ENCODE peak calls at places on chromosomes 6 and 20, in ten cellular contexts. R is HepG2, T is HCT116, V is stomach, S is GM12891, H is transverse colon, U is prostate gland, A is GM12892, N is spleen, J is H1. K is an unnamed sample.

GRCh38 chr20:9427977-9428607 is 86.3 kb upstream of the LAMP5 start:
- DNase-seq in U (no peak), N (no peak), R (no peak), A (no peak), J (no peak), S (no peak), V (no peak), T (no peak), H (no peak), K (no peak)

GRCh38 chr20:25274891-25275812 is 27.3 kb downstream of the PYGB start:
- DNase-seq in T (no peak), U (no peak), N (peak), H (peak), V (peak), J (no peak), A (no peak), R (no peak), S (no peak), K (peak)

GRCh38 chr20:57445298-57445697 is 54.1 kb downstream of the RBM38 start:
- DNase-seq in U (no peak), S (no peak), J (no peak), V (no peak), H (peak), T (no peak), N (no peak), R (no peak), A (no peak), K (peak)

GRCh38 chr6:157689875-157690274 is 133.2 kb upstream of the SNX9 start:
- DNase-seq in H (no peak), A (no peak), J (no peak), S (no peak), U (no peak), V (no peak), R (no peak), N (no peak), T (no peak), K (peak)

GRCh38 chr20:51258582-51259175 is 235.8 kb upstream of the KCNG1 start:
- DNase-seq in H (no peak), V (no peak), S (no peak), T (no peak), A (no peak), N (no peak), J (no peak), R (no peak), U (peak), K (no peak)

GRCh38 chr6:49856282-49856681 is 10.1 kb downstream of the CRISP1 start:
- DNase-seq in S (no peak), N (no peak), U (no peak), H (no peak), V (no peak), R (no peak), T (no peak), J (no peak), A (no peak), K (no peak)

GRCh38 chr6:2351807-2352431 is 106.5 kb upstream of the GMDS start:
- DNase-seq in S (no peak), V (no peak), J (no peak), R (no peak), A (no peak), T (no peak), N (no peak), H (no peak), U (no peak), K (no peak)

GRCh38 chr20:12180107-12180661 is 262.5 kb downstream of the BTBD3 start:
- DNase-seq in H (no peak), A (no peak), N (no peak), R (no peak), V (no peak), S (no peak), U (no peak), J (no peak), T (no peak), K (no peak)

GRCh38 chr6:105755885-105756284 is 330.3 kb upstream of the PRDM1 start:
- DNase-seq in R (no peak), V (no peak), N (no peak), H (no peak), S (no peak), A (no peak), U (no peak), J (no peak), T (no peak), K (no peak)

GRCh38 chr20:50280851-50281655 is 90.4 kb downstream of the CEBPB start:
- DNase-seq in S (no peak), R (no peak), J (no peak), N (no peak), A (no peak), T (no peak), U (no peak), V (no peak), H (no peak), K (no peak)

GRCh38 chr20:33733654-33734576 is 2.1 kb downstream of the ZNF341 start:
- DNase-seq in U (no peak), S (no peak), A (no peak), V (peak), R (peak), H (peak), J (no peak), T (no peak), N (peak), K (peak)

GRCh38 chr6:45801471-45802289 is 214.0 kb downstream of the CLIC5 start:
- DNase-seq in T (no peak), H (no peak), S (no peak), A (no peak), R (no peak), J (no peak), V (no peak), N (no peak), U (no peak), K (no peak)

GRCh38 chr6:84243240-84243639 is 15.8 kb upstream of the CEP162 start:
- DNase-seq in U (no peak), J (no peak), H (no peak), T (no peak), N (no peak), A (no peak), V (no peak), S (no peak), R (peak), K (no peak)

GRCh38 chr20:19849341-19850189 is 91.5 kb downstream of the RIN2 start:
- DNase-seq in J (no peak), V (no peak), T (no peak), S (no peak), U (peak), R (no peak), A (no peak), H (no peak), N (no peak), K (no peak)

DNA sequence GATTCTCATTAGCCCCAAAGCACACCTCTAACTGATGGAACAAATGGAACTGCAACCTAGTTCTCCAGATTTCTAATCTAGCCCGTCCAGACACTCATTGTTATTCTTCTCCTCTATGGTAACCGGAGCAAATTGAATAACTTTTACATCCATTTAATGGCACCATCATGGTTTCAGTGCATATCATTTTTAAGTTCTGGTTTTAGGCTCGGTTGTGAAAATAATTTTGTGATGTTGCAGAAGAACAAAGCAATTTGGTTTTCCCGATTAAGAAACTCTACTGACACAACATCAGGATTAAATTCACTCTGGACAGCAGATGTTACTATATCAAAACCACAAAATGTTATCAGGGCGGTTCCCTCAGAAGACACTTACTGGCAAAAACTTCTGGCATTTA is 42.5 kb upstream of the HBS1L start:
- DNase-seq in R (no peak), V (no peak), N (no peak), A (no peak), H (no peak), S (no peak), U (no peak), T (no peak), J (no peak), K (no peak)
- TF ChIP-seq POLR2AphosphoS5 in R (no peak), V (no peak), N (no peak), A (no peak), H (no peak), S (no peak), U (no peak), T (no peak), J (no peak), K (no peak)

DNA sequence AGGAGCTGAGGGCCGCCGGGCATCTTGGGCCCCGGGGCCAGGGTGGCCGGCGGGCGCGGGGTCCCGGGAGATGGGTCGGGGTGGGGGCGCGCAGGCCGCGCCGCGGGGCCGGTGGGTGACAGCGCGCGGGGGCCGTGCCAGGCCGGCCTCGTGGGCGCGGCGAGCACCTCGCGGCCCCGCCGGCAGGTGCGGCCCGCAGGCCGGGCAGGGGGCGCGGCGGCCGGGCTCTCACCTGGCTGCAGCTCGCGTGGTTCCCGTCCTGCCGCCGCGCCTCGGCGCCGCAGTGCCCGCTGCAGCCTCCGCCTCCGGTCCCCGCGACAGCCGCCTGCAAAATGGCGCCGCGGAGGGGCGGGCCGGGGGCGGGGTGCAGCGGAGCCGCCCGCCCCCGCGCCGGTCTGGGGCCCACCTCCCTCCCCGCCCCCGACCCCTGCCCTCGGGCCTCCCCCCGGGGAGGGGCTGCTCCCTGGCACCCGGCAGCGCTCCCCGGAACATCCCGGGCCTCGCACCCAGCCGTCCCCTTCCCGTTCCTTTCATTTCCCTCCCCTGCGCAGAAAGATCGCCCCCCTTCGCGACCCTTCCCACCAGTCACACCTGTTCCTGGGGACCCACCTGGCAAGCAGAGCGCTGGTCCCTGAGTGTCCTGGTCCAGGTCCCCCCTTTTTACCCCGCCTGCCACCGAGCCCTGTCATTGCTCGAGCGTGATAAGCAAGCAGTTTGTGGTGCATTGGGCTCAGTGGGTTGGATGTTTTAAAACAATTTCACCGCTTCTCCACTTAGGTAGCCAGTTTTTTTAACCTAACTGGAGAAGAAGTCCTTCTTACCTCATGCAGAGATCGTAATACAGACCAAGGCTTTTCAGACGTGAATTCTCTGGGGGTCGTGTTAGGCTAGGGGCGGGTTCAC is at the start of gene SLC23A2:
- DNase-seq in A (peak), S (peak), U (peak), T (no peak), H (peak), V (peak), N (peak), R (no peak), J (no peak), K (peak)
- TF ChIP-seq POLR2A in A (peak), S (no peak), U (no peak), T (no peak), H (no peak), V (no peak), N (no peak), R (peak), J (no peak), K (no peak)

GRCh38 chr6:30820196-30820595 is 64.1 kb upstream of the DDR1 start:
- DNase-seq in T (peak), U (peak), R (peak), A (no peak), N (no peak), S (no peak), H (peak), V (peak), J (no peak), K (no peak)
- TF ChIP-seq POLR2AphosphoS5 in T (peak), U (peak), R (no peak), A (no peak), N (no peak), S (no peak), H (no peak), V (peak), J (no peak), K (no peak)

GRCh38 chr20:62339647-62340062 is 27.5 kb downstream of the LAMA5 start:
- DNase-seq in T (no peak), V (no peak), R (no peak), H (peak), S (peak), J (no peak), A (no peak), N (no peak), U (no peak), K (no peak)
- TF ChIP-seq POLR2A in T (no peak), V (no peak), R (no peak), H (no peak), S (no peak), J (no peak), A (no peak), N (no peak), U (no peak), K (no peak)

DNA sequence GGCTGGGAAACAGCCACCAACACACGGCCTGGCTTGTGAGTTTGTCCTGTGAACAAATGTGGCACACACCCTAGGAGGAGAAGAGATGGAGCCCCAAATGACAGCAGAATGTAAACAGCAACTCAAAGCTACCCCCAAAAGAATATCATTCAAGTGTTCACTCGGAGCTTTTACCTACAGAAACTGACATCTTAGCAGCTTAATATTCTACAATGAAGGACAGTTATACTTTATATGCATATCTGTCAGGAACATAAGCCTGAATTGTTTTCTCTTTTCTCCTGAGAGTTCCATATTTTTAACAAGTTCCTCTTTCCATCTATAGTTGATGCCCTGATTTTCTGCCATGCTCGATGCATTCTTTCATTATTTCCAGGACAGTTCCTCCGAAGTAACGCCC is 566.0 kb upstream of the MAP3K7 start:
- DNase-seq in N (no peak), U (no peak), J (no peak), H (no peak), S (no peak), A (no peak), R (no peak), T (no peak), V (no peak), K (no peak)
- TF ChIP-seq POLR2AphosphoS5 in N (no peak), U (no peak), J (no peak), H (no peak), S (no peak), A (no peak), R (no peak), T (no peak), V (no peak), K (no peak)

GRCh38 chr20:2101935-2102584 is 433 bp downstream of the STK35 start:
- DNase-seq in N (peak), R (peak), U (peak), A (peak), S (peak), H (peak), J (peak), T (peak), V (peak), K (peak)
- TF ChIP-seq POLR2A in N (no peak), R (peak), U (peak), A (peak), S (peak), H (no peak), J (peak), T (peak), V (no peak), K (no peak)